ENCODE peak calls at places on chromosome 21, in ten cellular contexts. P is AG08395, N is fibroblast of lung, E is Calu3, Q is MV-4-11, Z is amniotic stem cell, O is NCI-H345, D is epithelial cell of esophagus, B is lower lobe of right lung, C is naive B cell. Y is an unnamed sample.

GRCh38 chr21:27425574-27425973 is 458.7 kb upstream of the ADAMTS5 start:
- DNase-seq in D (no peak), O (no peak), E (no peak), Q (no peak), N (peak), C (no peak), P (peak), B (no peak), Z (no peak), Y (no peak)

GRCh38 chr21:39630191-39630591 is 17.5 kb downstream of the B3GALT5 start:
- DNase-seq in N (peak), Q (no peak), B (no peak), P (no peak), C (no peak), D (peak), Z (no peak), O (no peak), E (peak), Y (no peak)

GRCh38 chr21:38600106-38600505 is 101.8 kb upstream of the ERG start:
- DNase-seq in C (no peak), D (no peak), B (no peak), P (no peak), O (no peak), Q (no peak), E (no peak), Z (no peak), N (no peak), Y (no peak)

GRCh38 chr21:33064623-33064996 is 5.3 kb upstream of the OLIG1 start:
- DNase-seq in C (no peak), O (no peak), Z (no peak), N (no peak), D (no peak), E (no peak), P (no peak), B (no peak), Q (no peak), Y (no peak)

GRCh38 chr21:41164981-41165650 is 2.8 kb upstream of the BACE2 start:
- DNase-seq in Q (no peak), P (peak), E (peak), N (peak), D (peak), O (peak), C (no peak), Z (no peak), B (no peak), Y (no peak)

GRCh38 chr21:42820513-42821465 is 58.5 kb downstream of the WDR4 start:
- DNase-seq in B (no peak), D (no peak), P (no peak), Q (no peak), E (no peak), C (no peak), O (no peak), N (no peak), Z (no peak), Y (no peak)

GRCh38 chr21:33071878-33072306 is 2.0 kb downstream of the OLIG1 start:
- DNase-seq in N (peak), D (peak), E (no peak), O (no peak), C (no peak), Z (no peak), B (no peak), P (no peak), Q (peak), Y (peak)

GRCh38 chr21:29499229-29499628 is 200.5 kb downstream of the BACH1 start:
- DNase-seq in Z (no peak), E (no peak), D (no peak), P (no peak), C (no peak), N (no peak), Q (no peak), O (no peak), B (no peak), Y (no peak)

GRCh38 chr21:29186246-29186645 is 55.8 kb downstream of the MAP3K7CL start:
- DNase-seq in P (no peak), N (no peak), C (no peak), E (no peak), B (no peak), O (no peak), Z (no peak), D (no peak), Q (no peak), Y (no peak)

GRCh38 chr21:45769239-45769758 is 125.8 kb downstream of the PCBP3 start:
- DNase-seq in P (no peak), N (no peak), O (peak), B (no peak), C (no peak), Z (no peak), E (no peak), D (no peak), Q (no peak), Y (no peak)

GRCh38 chr21:38740131-38740530 is 65.6 kb upstream of the ETS2 start:
- DNase-seq in Q (no peak), C (no peak), P (no peak), D (no peak), N (no peak), O (no peak), E (no peak), B (no peak), Z (no peak), Y (no peak)

GRCh38 chr21:44614161-44614631 is 2.3 kb downstream of the KRTAP10-8 start:
- DNase-seq in E (no peak), O (no peak), C (no peak), D (no peak), P (no peak), Q (no peak), Z (no peak), B (no peak), N (no peak), Y (no peak)

GRCh38 chr21:35371217-35371616 is 322.1 kb upstream of the RUNX1 start:
- DNase-seq in Q (no peak), E (no peak), C (no peak), N (no peak), D (no peak), O (no peak), P (no peak), Z (no peak), B (no peak), Y (no peak)

GRCh38 chr21:37647781-37648180 is 268.5 kb downstream of the KCNJ6 start:
- DNase-seq in Z (no peak), C (no peak), N (no peak), E (no peak), B (no peak), D (peak), P (no peak), Q (no peak), O (no peak), Y (no peak)

GRCh38 chr21:41716756-41717155 is 50.1 kb downstream of the RIPK4 start:
- DNase-seq in P (no peak), E (no peak), C (no peak), D (no peak), B (no peak), Z (no peak), O (no peak), N (no peak), Q (no peak), Y (no peak)

GRCh38 chr21:42566524-42567180 is 53.0 kb downstream of the SLC37A1 start:
- DNase-seq in Q (no peak), E (no peak), P (no peak), O (no peak), N (no peak), C (no peak), B (peak), Z (no peak), D (no peak), Y (no peak)

GRCh38 chr21:34886554-34887385 is 162.3 kb downstream of the RUNX1 start:
- DNase-seq in B (peak), E (no peak), D (peak), Z (no peak), P (no peak), N (peak), C (peak), O (no peak), Q (no peak), Y (peak)

GRCh38 chr21:31530918-31531705 is 128.4 kb upstream of the SOD1 start:
- DNase-seq in E (peak), B (no peak), C (no peak), N (no peak), Z (no peak), P (no peak), Q (no peak), D (peak), O (peak), Y (no peak)

GRCh38 chr21:42151148-42152074 is 67.5 kb upstream of the ABCG1 start:
- DNase-seq in O (no peak), C (no peak), P (no peak), Z (no peak), N (no peak), B (no peak), E (no peak), D (no peak), Q (no peak), Y (no peak)

GRCh38 chr21:42009018-42009830 is 936 bp downstream of the ZBTB21 start:
- DNase-seq in Z (peak), D (peak), N (peak), O (peak), Q (no peak), E (peak), C (peak), B (peak), P (peak), Y (peak)

GRCh38 chr21:29371464-29371863 is 72.7 kb downstream of the BACH1 start:
- DNase-seq in Q (no peak), D (peak), O (no peak), E (no peak), Z (no peak), C (no peak), P (no peak), N (no peak), B (no peak), Y (no peak)

GRCh38 chr21:38491536-38491935 is 6.7 kb downstream of the ERG start:
- DNase-seq in C (no peak), E (no peak), D (no peak), B (no peak), N (no peak), Z (no peak), P (no peak), O (no peak), Q (no peak), Y (no peak)

GRCh38 chr21:38506606-38507331 is 8.5 kb upstream of the ERG start:
- DNase-seq in Q (peak), O (no peak), N (no peak), Z (no peak), B (no peak), D (no peak), C (no peak), P (no peak), E (no peak), Y (peak)

GRCh38 chr21:16589499-16589898 is 859.7 kb downstream of the USP25 start:
- DNase-seq in N (no peak), C (no peak), P (no peak), O (no peak), E (no peak), B (no peak), Q (no peak), Z (no peak), D (no peak), Y (no peak)

GRCh38 chr21:45290948-45291612 is 3.4 kb upstream of the POFUT2 start:
- DNase-seq in O (no peak), P (peak), N (peak), C (no peak), Q (no peak), B (peak), Z (no peak), D (no peak), E (no peak), Y (no peak)

GRCh38 chr21:38196033-38196432 is 60.8 kb upstream of the KCNJ15 start:
- DNase-seq in B (no peak), O (no peak), N (no peak), Q (peak), E (no peak), Z (no peak), C (no peak), P (no peak), D (no peak), Y (peak)

GRCh38 chr21:41170442-41170841 is 2.5 kb downstream of the BACE2 start:
- DNase-seq in O (peak), E (peak), Q (peak), D (peak), Z (no peak), B (no peak), N (peak), P (peak), C (peak), Y (peak)

GRCh38 chr21:39004776-39005605 is 178.3 kb downstream of the PSMG1 start:
- DNase-seq in N (peak), B (peak), E (no peak), O (peak), Z (no peak), P (peak), Q (peak), C (no peak), D (no peak), Y (peak)

GRCh38 chr21:36575306-36575705 is 95.4 kb upstream of the CLDN14 start:
- DNase-seq in E (no peak), D (no peak), O (no peak), Z (no peak), C (no peak), B (no peak), Q (peak), P (no peak), N (no peak), Y (peak)

GRCh38 chr21:45085700-45086099 is 11.3 kb downstream of the ADARB1 start:
- DNase-seq in C (no peak), P (no peak), D (peak), N (no peak), E (no peak), O (no peak), Q (no peak), B (no peak), Z (no peak), Y (no peak)

GRCh38 chr21:38679531-38679930 is 126.2 kb upstream of the ETS2 start:
- DNase-seq in Q (peak), C (no peak), O (no peak), Z (no peak), B (no peak), D (no peak), P (peak), N (peak), E (no peak), Y (peak)

GRCh38 chr21:39714331-39714730 is 30.7 kb upstream of the IGSF5 start:
- DNase-seq in B (no peak), C (no peak), D (no peak), E (no peak), Q (no peak), N (no peak), O (no peak), Z (no peak), P (no peak), Y (no peak)

GRCh38 chr21:18877932-18878331 is 474.3 kb upstream of the TMPRSS15 start:
- DNase-seq in Q (no peak), N (no peak), B (no peak), C (no peak), O (no peak), Z (no peak), E (no peak), P (no peak), D (no peak), Y (no peak)

GRCh38 chr21:41169701-41170100 is 1.7 kb downstream of the BACE2 start:
- DNase-seq in Q (no peak), E (no peak), C (no peak), P (no peak), N (no peak), O (no peak), D (no peak), Z (no peak), B (no peak), Y (no peak)

GRCh38 chr21:37915941-37916794 is at the start of gene KCNJ6:
- DNase-seq in Z (peak), N (peak), B (peak), P (peak), D (peak), E (no peak), O (peak), Q (no peak), C (no peak), Y (peak)

GRCh38 chr21:42160111-42160949 is 58.6 kb upstream of the ABCG1 start:
- DNase-seq in C (no peak), P (no peak), O (no peak), Z (no peak), B (no peak), Q (no peak), E (no peak), D (no peak), N (no peak), Y (no peak)

GRCh38 chr21:37342046-37342632 is 24.4 kb upstream of the DYRK1A start:
- DNase-seq in E (no peak), O (no peak), Z (no peak), Q (peak), D (no peak), C (no peak), N (no peak), B (no peak), P (no peak), Y (peak)